ENCODE peak calls at places on chromosome 16, in nine cellular contexts. K, E, B, A, Q, N, R, X and D are unnamed samples.

GRCh38 chr16:81553814-81554675 is 109.4 kb downstream of the CMIP start:
- DNase-seq in K (no peak), E (no peak), B (no peak), A (no peak), Q (no peak), N (no peak), R (no peak), X (no peak), D (peak; percentile 17)

GRCh38 chr16:57726433-57726947 is 9.1 kb upstream of the KATNB1 start:
- DNase-seq in K (no peak), E (no peak), B (no peak), A (no peak), Q (no peak), N (no peak), R (no peak), X (no peak), D (no peak)

GRCh38 chr16:2825049-2825742 is 4.9 kb upstream of the ZG16B start:
- DNase-seq in K (no peak), E (no peak), B (no peak), A (no peak), Q (no peak), N (no peak), R (no peak), X (no peak), D (no peak)

GRCh38 chr16:23334421-23334853 is 32.3 kb downstream of the SCNN1B start:
- DNase-seq in K (no peak), E (no peak), B (no peak), A (no peak), Q (no peak), N (no peak), R (peak; percentile 83), X (peak; percentile 96), D (peak; percentile 71)

GRCh38 chr16:80656731-80657150 is 115.9 kb downstream of the DYNLRB2 start:
- DNase-seq in K (peak; percentile 4), E (no peak), B (no peak), A (peak; percentile 19), Q (no peak), N (peak; percentile 11), R (no peak), X (peak; percentile 52), D (no peak)

GRCh38 chr16:57788252-57788841 is 13.9 kb downstream of the KIFC3 start:
- DNase-seq in K (no peak), E (no peak), B (no peak), A (no peak), Q (no peak), N (no peak), R (no peak), X (no peak), D (no peak)

GRCh38 chr16:64858076-64858475 is 263.8 kb downstream of the CDH11 start:
- DNase-seq in K (peak; percentile 72), E (no peak), B (no peak), A (no peak), Q (no peak), N (no peak), R (no peak), X (no peak), D (no peak)

GRCh38 chr16:58339452-58339938 is 44.7 kb upstream of the PRSS54 start:
- DNase-seq in K (peak; percentile 45), E (peak; percentile 42), B (no peak), A (no peak), Q (peak; percentile 50), N (peak; percentile 81), R (no peak), X (no peak), D (no peak)

GRCh38 chr16:9843424-9844013 is 338.7 kb downstream of the GRIN2A start:
- DNase-seq in K (peak; percentile 11), E (no peak), B (no peak), A (no peak), Q (no peak), N (no peak), R (no peak), X (no peak), D (no peak)

GRCh38 chr16:12016166-12016947 is 39.8 kb downstream of the SNX29 start:
- DNase-seq in K (peak; percentile 59), E (no peak), B (no peak), A (no peak), Q (no peak), N (no peak), R (no peak), X (no peak), D (no peak)

GRCh38 chr16:10552998-10553491 is 27.4 kb downstream of the EMP2 start:
- DNase-seq in K (no peak), E (no peak), B (no peak), A (no peak), Q (no peak), N (peak; percentile 78), R (peak; percentile 94), X (peak; percentile 75), D (peak; percentile 76)

GRCh38 chr16:11539635-11540034 is 47.1 kb downstream of the LITAF start:
- DNase-seq in K (no peak), E (no peak), B (no peak), A (no peak), Q (no peak), N (no peak), R (peak; percentile 30), X (peak; percentile 84), D (no peak)

GRCh38 chr16:27102701-27103575 is 36.2 kb downstream of the C16orf82 start:
- DNase-seq in K (no peak), E (no peak), B (no peak), A (no peak), Q (no peak), N (no peak), R (no peak), X (no peak), D (no peak)

GRCh38 chr16:27685802-27686201 is 135.9 kb downstream of the KATNIP start:
- DNase-seq in K (peak; percentile 44), E (no peak), B (no peak), A (no peak), Q (no peak), N (no peak), R (no peak), X (no peak), D (no peak)

GRCh38 chr16:85055503-85056210 is 28.1 kb downstream of the KIAA0513 start:
- DNase-seq in K (peak; percentile 73), E (no peak), B (peak; percentile 37), A (peak; percentile 21), Q (peak; percentile 40), N (no peak), R (peak; percentile 68), X (peak; percentile 42), D (peak; percentile 75)

GRCh38 chr16:49563666-49564065 is 190.1 kb downstream of the C16orf78 start:
- DNase-seq in K (peak; percentile 18), E (no peak), B (no peak), A (no peak), Q (no peak), N (no peak), R (no peak), X (no peak), D (no peak)

GRCh38 chr16:86669285-86669805 is 91.0 kb downstream of the FOXL1 start:
- DNase-seq in K (no peak), E (no peak), B (no peak), A (no peak), Q (no peak), N (no peak), R (no peak), X (no peak), D (no peak)

GRCh38 chr16:85330694-85331188 is 218.5 kb upstream of the CIBAR2 start:
- DNase-seq in K (peak; percentile 95), E (peak; percentile 86), B (peak; percentile 53), A (peak; percentile 78), Q (peak; percentile 71), N (peak; percentile 96), R (peak; percentile 78), X (peak; percentile 19), D (peak; percentile 87)

GRCh38 chr16:61165797-61166196 is 870.4 kb downstream of the CDH8 start:
- DNase-seq in K (no peak), E (no peak), B (no peak), A (no peak), Q (no peak), N (no peak), R (no peak), X (no peak), D (no peak)
- H3K4me3 ChIP-seq in K (no peak overlapping the region), E (no peak overlapping the region), B (no peak overlapping the region), A (no peak overlapping the region), Q (no peak overlapping the region), N (no peak overlapping the region), R (no peak overlapping the region), X (no peak overlapping the region), D (no peak overlapping the region)

GRCh38 chr16:55008836-55009510 is 78.3 kb downstream of the IRX5 start:
- DNase-seq in K (no peak), E (no peak), B (no peak), A (no peak), Q (no peak), N (no peak), R (no peak), X (no peak), D (no peak)
- H3K9me2 ChIP-seq in K (no peaks in the 10 kb centered on the region), E (no peaks in the 10 kb centered on the region), B (no peaks in the 10 kb centered on the region), A (no peaks in the 10 kb centered on the region), Q (no peaks in the 10 kb centered on the region), N (no peaks in the 10 kb centered on the region), R (no peaks in the 10 kb centered on the region), X (no peaks in the 10 kb centered on the region), D (no peaks in the 10 kb centered on the region)

DNA sequence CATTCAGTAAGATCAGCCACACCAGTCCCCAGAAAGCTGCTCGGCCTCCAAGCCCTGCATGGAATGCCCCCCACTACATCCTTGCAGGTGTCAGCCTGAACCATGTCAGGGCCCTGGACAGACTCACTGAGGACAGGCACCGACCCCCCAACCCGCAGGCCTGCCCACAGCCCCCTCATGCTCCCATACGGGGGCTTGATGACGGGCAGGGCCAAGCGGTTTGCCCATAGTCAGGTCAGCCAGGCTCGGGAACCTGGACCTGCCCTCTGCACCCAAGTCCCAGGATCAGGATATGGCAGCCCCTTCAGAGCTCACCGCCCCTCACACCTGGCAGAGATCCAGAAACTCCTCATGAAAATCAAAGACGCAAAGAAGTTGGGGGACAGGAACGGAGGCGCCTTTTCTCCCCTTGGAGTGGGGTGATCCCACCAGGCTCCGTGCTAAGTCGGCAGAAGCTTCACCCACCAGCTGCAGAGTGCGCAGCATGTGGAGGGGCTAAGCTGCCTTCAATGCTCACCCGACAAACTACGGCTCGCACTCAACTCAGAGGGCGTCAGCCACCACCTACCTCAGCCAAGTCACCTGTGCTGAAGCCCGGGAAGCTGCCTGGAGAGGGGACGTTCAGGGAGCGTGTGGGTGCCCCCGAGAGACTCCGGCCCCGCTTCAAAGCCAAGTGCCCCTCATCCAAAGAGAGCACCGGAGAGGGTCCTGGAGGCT is 26.5 kb downstream of the GNPTG start:
- DNase-seq in K (no peak), E (no peak), B (no peak), A (no peak), Q (peak; percentile 2), N (no peak), R (peak; percentile 39), X (no peak), D (no peak)
- H3K4me3 ChIP-seq in K (peak overlapping the region; percentile 66), E (peak overlapping the region; percentile 75), B (peak overlapping the region; percentile 80), A (no peak overlapping the region), Q (peak overlapping the region; percentile 87), N (peak overlapping the region; percentile 86), R (peak overlapping the region; percentile 69), X (peak overlapping the region; percentile 82), D (peak overlapping the region; percentile 69)

DNA sequence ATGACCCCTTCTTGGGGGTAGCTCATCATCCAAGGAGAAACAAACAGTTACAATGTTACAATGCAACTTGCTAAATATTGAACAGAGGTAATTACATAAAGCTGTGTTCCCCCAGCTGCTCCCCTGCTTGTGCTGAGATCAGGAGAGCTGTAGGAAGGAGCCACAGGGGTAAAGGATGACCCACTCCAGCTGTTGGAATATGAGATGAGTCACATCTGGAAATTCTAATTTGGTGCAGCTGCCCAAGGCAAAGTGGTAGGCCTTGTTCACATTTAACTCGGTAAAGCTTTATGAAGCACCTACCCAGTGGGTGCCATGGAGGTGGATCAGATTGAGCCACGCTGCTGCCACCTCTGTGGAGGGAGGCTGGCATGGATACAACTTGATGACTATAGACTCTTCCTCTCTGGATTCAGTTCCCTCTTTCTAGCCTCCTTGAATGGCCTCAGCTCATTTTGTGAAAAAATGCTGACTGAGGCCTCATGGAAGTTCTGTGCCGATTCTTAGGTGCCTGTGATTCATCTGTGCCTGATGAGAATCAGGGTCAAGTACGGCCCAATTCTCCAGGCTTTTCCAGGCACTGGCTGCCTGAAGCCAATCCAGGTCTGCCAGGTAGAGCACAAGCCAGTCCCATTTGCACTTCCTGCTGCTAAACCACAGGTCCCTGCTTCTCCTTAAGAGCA is 7.5 kb downstream of the ZNF689 start:
- DNase-seq in K (peak; percentile 73), E (no peak), B (no peak), A (no peak), Q (no peak), N (no peak), R (no peak), X (no peak), D (no peak)
- H3K9me2 ChIP-seq in K (no peaks in the 10 kb centered on the region), E (no peaks in the 10 kb centered on the region), B (no peaks in the 10 kb centered on the region), A (no peaks in the 10 kb centered on the region), Q (no peaks in the 10 kb centered on the region), N (no peaks in the 10 kb centered on the region), R (no peaks in the 10 kb centered on the region), X (no peaks in the 10 kb centered on the region), D (no peaks in the 10 kb centered on the region)